ENCODE peak calls at places on chromosomes 13 and 19, in eight cellular contexts. One of them, this sample, is unnamed.

GRCh38 chr19:4375164-4375619 is 25.2 kb downstream of the SH3GL1 start:
- DNase-seq in GM23248: no peak
- DNase-seq in mesendoderm: peak; percentile 88
- DNase-seq in lung: peak; percentile 71
- DNase-seq in tibial nerve: no peak
- DNase-seq in upper lobe of right lung: peak; percentile 83
- DNase-seq in HL-60: no peak
- DNase-seq in GM23338: peak; percentile 85
- DNase-seq in this sample: no peak

GRCh38 chr19:30898353-30899103 is 450.7 kb downstream of the TSHZ3 start:
- DNase-seq in GM23248: no peak
- DNase-seq in mesendoderm: peak; percentile 84
- DNase-seq in lung: no peak
- DNase-seq in tibial nerve: no peak
- DNase-seq in upper lobe of right lung: no peak
- DNase-seq in HL-60: no peak
- DNase-seq in GM23338: peak; percentile 66
- DNase-seq in this sample: no peak

GRCh38 chr13:36282818-36283432 is 14.7 kb downstream of the CCDC169 start:
- DNase-seq in GM23248: peak; percentile 64
- DNase-seq in mesendoderm: peak; percentile 45
- DNase-seq in lung: no peak
- DNase-seq in tibial nerve: no peak
- DNase-seq in upper lobe of right lung: no peak
- DNase-seq in HL-60: no peak
- DNase-seq in GM23338: peak; percentile 72
- DNase-seq in this sample: no peak

GRCh38 chr19:5826531-5827341 is 12.8 kb downstream of the FUT6 start:
- DNase-seq in GM23248: peak; percentile 67
- DNase-seq in mesendoderm: peak; percentile 76
- DNase-seq in lung: peak; percentile 76
- DNase-seq in tibial nerve: no peak
- DNase-seq in upper lobe of right lung: peak; percentile 89
- DNase-seq in HL-60: peak; percentile 66
- DNase-seq in GM23338: peak; percentile 85
- DNase-seq in this sample: peak; percentile 59

GRCh38 chr13:102555914-102556553 is 40.8 kb upstream of the TPP2 start:
- DNase-seq in GM23248: peak; percentile 63
- DNase-seq in mesendoderm: peak; percentile 53
- DNase-seq in lung: no peak
- DNase-seq in tibial nerve: no peak
- DNase-seq in upper lobe of right lung: no peak
- DNase-seq in HL-60: no peak
- DNase-seq in GM23338: peak; percentile 74
- DNase-seq in this sample: no peak

GRCh38 chr19:4868286-4868834 is 893 bp upstream of the PLIN3 start:
- DNase-seq in GM23248: no peak
- DNase-seq in mesendoderm: no peak
- DNase-seq in lung: no peak
- DNase-seq in tibial nerve: no peak
- DNase-seq in upper lobe of right lung: no peak
- DNase-seq in HL-60: no peak
- DNase-seq in GM23338: no peak
- DNase-seq in this sample: no peak

GRCh38 chr13:66348745-66349720 is 881.1 kb downstream of the PCDH9 start:
- DNase-seq in GM23248: no peak
- DNase-seq in mesendoderm: no peak
- DNase-seq in lung: peak; percentile 34
- DNase-seq in tibial nerve: no peak
- DNase-seq in upper lobe of right lung: no peak
- DNase-seq in HL-60: no peak
- DNase-seq in GM23338: no peak
- DNase-seq in this sample: no peak

GRCh38 chr19:11141937-11142527 is 13.6 kb downstream of the SPC24 start:
- DNase-seq in GM23248: no peak
- DNase-seq in mesendoderm: peak; percentile 55
- DNase-seq in lung: no peak
- DNase-seq in tibial nerve: no peak
- DNase-seq in upper lobe of right lung: peak; percentile 70
- DNase-seq in HL-60: no peak
- DNase-seq in GM23338: no peak
- DNase-seq in this sample: no peak

GRCh38 chr19:33196446-33197193 is 2.5 kb downstream of the LRP3 start:
- DNase-seq in GM23248: no peak
- DNase-seq in mesendoderm: no peak
- DNase-seq in lung: no peak
- DNase-seq in tibial nerve: no peak
- DNase-seq in upper lobe of right lung: no peak
- DNase-seq in HL-60: no peak
- DNase-seq in GM23338: no peak
- DNase-seq in this sample: no peak

GRCh38 chr13:72886272-72887062 is 104.5 kb downstream of the PIBF1 start:
- DNase-seq in GM23248: peak; percentile 61
- DNase-seq in mesendoderm: no peak
- DNase-seq in lung: no peak
- DNase-seq in tibial nerve: no peak
- DNase-seq in upper lobe of right lung: no peak
- DNase-seq in HL-60: no peak
- DNase-seq in GM23338: no peak
- DNase-seq in this sample: no peak

GRCh38 chr19:43489310-43489709 is 15.2 kb downstream of the PHLDB3 start:
- DNase-seq in GM23248: no peak
- DNase-seq in mesendoderm: no peak
- DNase-seq in lung: no peak
- DNase-seq in tibial nerve: no peak
- DNase-seq in upper lobe of right lung: no peak
- DNase-seq in HL-60: peak; percentile 5
- DNase-seq in GM23338: no peak
- DNase-seq in this sample: no peak

GRCh38 chr19:39941615-39942507 is 7.4 kb upstream of the FCGBP start:
- DNase-seq in GM23248: no peak
- DNase-seq in mesendoderm: no peak
- DNase-seq in lung: peak; percentile 28
- DNase-seq in tibial nerve: peak; percentile 20
- DNase-seq in upper lobe of right lung: no peak
- DNase-seq in HL-60: no peak
- DNase-seq in GM23338: no peak
- DNase-seq in this sample: no peak

GRCh38 chr13:30572859-30573275 is 44.9 kb upstream of the USPL1 start:
- DNase-seq in GM23248: peak; percentile 76
- DNase-seq in mesendoderm: peak; percentile 35
- DNase-seq in lung: no peak
- DNase-seq in tibial nerve: no peak
- DNase-seq in upper lobe of right lung: no peak
- DNase-seq in HL-60: no peak
- DNase-seq in GM23338: peak; percentile 47
- DNase-seq in this sample: no peak

GRCh38 chr19:57747472-57747807 is 825 bp downstream of the ZNF776 start:
- DNase-seq in GM23248: peak; percentile 16
- DNase-seq in mesendoderm: peak; percentile 40
- DNase-seq in lung: no peak
- DNase-seq in tibial nerve: no peak
- DNase-seq in upper lobe of right lung: no peak
- DNase-seq in HL-60: no peak
- DNase-seq in GM23338: no peak
- DNase-seq in this sample: no peak

GRCh38 chr13:50800091-50800739 is 43.3 kb downstream of the DLEU7 start:
- DNase-seq in GM23248: no peak
- DNase-seq in mesendoderm: no peak
- DNase-seq in lung: no peak
- DNase-seq in tibial nerve: no peak
- DNase-seq in upper lobe of right lung: no peak
- DNase-seq in HL-60: no peak
- DNase-seq in GM23338: no peak
- DNase-seq in this sample: no peak

GRCh38 chr19:18610556-18611326 is 1.9 kb upstream of the TMEM59L start:
- DNase-seq in GM23248: no peak
- DNase-seq in mesendoderm: no peak
- DNase-seq in lung: no peak
- DNase-seq in tibial nerve: no peak
- DNase-seq in upper lobe of right lung: no peak
- DNase-seq in HL-60: no peak
- DNase-seq in GM23338: peak; percentile 74
- DNase-seq in this sample: no peak

GRCh38 chr19:7520131-7521051 is 2.0 kb upstream of the MCOLN1 start:
- DNase-seq in GM23248: no peak
- DNase-seq in mesendoderm: no peak
- DNase-seq in lung: no peak
- DNase-seq in tibial nerve: no peak
- DNase-seq in upper lobe of right lung: no peak
- DNase-seq in HL-60: no peak
- DNase-seq in GM23338: no peak
- DNase-seq in this sample: no peak
- H3K27ac ChIP-seq in GM23248: no peak overlapping the region
- H3K27ac ChIP-seq in mesendoderm: no peak overlapping the region
- H3K27ac ChIP-seq in lung: no peak overlapping the region
- H3K27ac ChIP-seq in tibial nerve: no peak overlapping the region
- H3K27ac ChIP-seq in upper lobe of right lung: no peak overlapping the region
- H3K27ac ChIP-seq in HL-60: no peak overlapping the region
- H3K27ac ChIP-seq in GM23338: no peak overlapping the region
- H3K27ac ChIP-seq in this sample: no peak overlapping the region

DNA sequence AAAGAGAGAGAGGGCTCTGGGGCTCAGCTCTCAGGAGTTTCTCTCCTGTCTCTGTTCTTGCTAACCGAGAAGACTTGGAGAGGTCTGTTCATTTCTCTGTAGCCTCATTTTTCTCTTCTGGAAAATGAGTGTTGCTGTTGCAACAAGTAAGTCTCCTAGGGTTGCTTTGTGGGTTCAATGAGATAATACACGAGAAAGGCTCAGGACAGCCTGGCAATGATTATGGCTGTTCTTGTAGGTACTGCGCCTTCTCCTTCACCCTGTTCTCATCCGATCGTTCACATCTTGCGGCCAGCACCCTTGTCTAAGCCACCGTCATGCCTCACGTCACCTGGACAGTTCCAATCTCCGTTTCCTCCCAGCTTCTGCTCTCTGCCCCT is 4.1 kb downstream of the C5AR1 start:
- DNase-seq in GM23248: no peak
- DNase-seq in mesendoderm: no peak
- DNase-seq in lung: no peak
- DNase-seq in tibial nerve: no peak
- DNase-seq in upper lobe of right lung: no peak
- DNase-seq in HL-60: no peak
- DNase-seq in GM23338: no peak
- DNase-seq in this sample: no peak
- H3K27ac ChIP-seq in GM23248: no peak overlapping the region
- H3K27ac ChIP-seq in mesendoderm: no peak overlapping the region
- H3K27ac ChIP-seq in lung: no peak overlapping the region
- H3K27ac ChIP-seq in tibial nerve: no peak overlapping the region
- H3K27ac ChIP-seq in upper lobe of right lung: no peak overlapping the region
- H3K27ac ChIP-seq in HL-60: no peak overlapping the region
- H3K27ac ChIP-seq in GM23338: no peak overlapping the region
- H3K27ac ChIP-seq in this sample: no peak overlapping the region

GRCh38 chr19:55656552-55656951 is 1.7 kb downstream of the U2AF2 start:
- DNase-seq in GM23248: no peak
- DNase-seq in mesendoderm: no peak
- DNase-seq in lung: no peak
- DNase-seq in tibial nerve: no peak
- DNase-seq in upper lobe of right lung: no peak
- DNase-seq in HL-60: no peak
- DNase-seq in GM23338: no peak
- DNase-seq in this sample: no peak

GRCh38 chr19:55654833-55655647 is at the start of gene U2AF2:
- DNase-seq in GM23248: peak; percentile 95
- DNase-seq in mesendoderm: peak; percentile 92
- DNase-seq in lung: peak; percentile 96
- DNase-seq in tibial nerve: peak; percentile 94
- DNase-seq in upper lobe of right lung: peak; percentile 98
- DNase-seq in HL-60: peak; percentile 87
- DNase-seq in GM23338: peak; percentile 93
- DNase-seq in this sample: peak; percentile 94

GRCh38 chr19:55655648-55656040 is 809 bp downstream of the U2AF2 start:
- DNase-seq in GM23248: no peak
- DNase-seq in mesendoderm: no peak
- DNase-seq in lung: no peak
- DNase-seq in tibial nerve: no peak
- DNase-seq in upper lobe of right lung: no peak
- DNase-seq in HL-60: no peak
- DNase-seq in GM23338: no peak
- DNase-seq in this sample: no peak

GRCh38 chr19:55658846-55659459 is 4.1 kb downstream of the U2AF2 start:
- DNase-seq in GM23248: no peak
- DNase-seq in mesendoderm: no peak
- DNase-seq in lung: no peak
- DNase-seq in tibial nerve: no peak
- DNase-seq in upper lobe of right lung: no peak
- DNase-seq in HL-60: no peak
- DNase-seq in GM23338: no peak
- DNase-seq in this sample: no peak

DNA sequence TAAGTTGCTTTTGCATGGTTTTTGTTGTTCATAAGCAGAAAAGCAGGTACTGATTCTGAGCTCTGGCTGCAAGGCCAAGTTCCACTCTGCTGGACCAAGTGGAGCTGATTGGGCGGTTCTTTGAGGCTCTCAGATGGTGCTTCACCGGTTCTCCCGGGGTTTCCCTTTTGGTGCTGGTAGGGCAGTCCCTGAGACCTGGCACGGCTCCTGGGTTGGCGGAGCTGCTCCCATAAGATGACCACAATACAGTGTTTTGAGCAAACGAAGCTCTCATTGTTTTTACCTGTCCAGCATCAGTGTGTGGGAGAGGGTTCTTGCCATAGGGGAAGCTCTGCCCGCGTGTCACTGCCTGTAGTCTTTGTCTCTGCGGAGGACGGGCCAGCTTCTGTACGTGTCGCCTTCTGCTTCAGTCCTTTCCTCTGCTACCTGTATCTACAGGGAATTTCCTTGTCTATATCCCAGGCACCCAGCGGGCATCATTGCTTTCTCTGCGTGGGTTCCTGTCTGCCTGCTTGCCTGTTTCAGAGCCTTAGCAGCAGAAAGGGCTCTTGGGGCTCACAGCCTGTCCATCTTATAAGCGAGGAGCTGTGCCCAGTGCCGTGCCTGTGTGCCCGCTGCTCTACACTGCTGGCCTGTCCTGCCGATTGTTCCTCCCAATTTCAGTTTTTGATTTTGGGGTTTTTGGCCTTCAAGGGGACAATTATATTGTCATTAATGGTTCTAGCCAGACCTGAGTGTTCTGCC is 2.3 kb downstream of the U2AF2 start:
- DNase-seq in GM23248: peak; percentile 61
- DNase-seq in mesendoderm: no peak
- DNase-seq in lung: no peak
- DNase-seq in tibial nerve: no peak
- DNase-seq in upper lobe of right lung: no peak
- DNase-seq in HL-60: no peak
- DNase-seq in GM23338: no peak
- DNase-seq in this sample: peak; percentile 51
- H3K27ac ChIP-seq in GM23248: peak overlapping the region; percentile 97
- H3K27ac ChIP-seq in mesendoderm: no peak overlapping the region
- H3K27ac ChIP-seq in lung: no peak overlapping the region
- H3K27ac ChIP-seq in tibial nerve: no peak overlapping the region
- H3K27ac ChIP-seq in upper lobe of right lung: no peak overlapping the region
- H3K27ac ChIP-seq in HL-60: peak overlapping the region; percentile 99
- H3K27ac ChIP-seq in GM23338: peak overlapping the region; percentile 98
- H3K27ac ChIP-seq in this sample: no peak overlapping the region

DNA sequence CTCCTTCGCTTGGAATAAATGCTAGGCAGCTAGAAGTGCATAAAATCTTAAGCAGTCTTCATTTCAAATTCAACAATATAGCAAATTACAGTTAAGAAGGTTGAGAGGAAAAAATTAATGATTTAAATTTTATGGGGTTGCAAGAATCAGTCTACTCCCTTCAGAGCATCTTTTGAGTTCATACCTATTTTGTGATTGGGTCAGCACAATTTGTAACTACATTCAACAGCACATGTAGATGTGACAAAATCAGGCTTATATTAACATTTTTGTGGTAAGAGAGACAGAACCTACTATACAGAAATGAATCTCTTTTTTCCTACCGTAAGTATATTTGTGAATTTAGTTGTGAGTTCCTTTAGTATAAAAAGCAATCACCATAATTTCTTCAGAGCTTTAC is 520.6 kb upstream of the HTR2A start:
- DNase-seq in GM23248: no peak
- DNase-seq in mesendoderm: no peak
- DNase-seq in lung: no peak
- DNase-seq in tibial nerve: no peak
- DNase-seq in upper lobe of right lung: no peak
- DNase-seq in HL-60: no peak
- DNase-seq in GM23338: no peak
- DNase-seq in this sample: no peak
- H3K27ac ChIP-seq in GM23248: no peak overlapping the region
- H3K27ac ChIP-seq in mesendoderm: no peak overlapping the region
- H3K27ac ChIP-seq in lung: no peak overlapping the region
- H3K27ac ChIP-seq in tibial nerve: no peak overlapping the region
- H3K27ac ChIP-seq in upper lobe of right lung: no peak overlapping the region
- H3K27ac ChIP-seq in HL-60: no peak overlapping the region
- H3K27ac ChIP-seq in GM23338: no peak overlapping the region
- H3K27ac ChIP-seq in this sample: no peak overlapping the region

This sample was measured in prostate gland.